ENCODE peak calls at places on chromosomes 5 and 9, in nine cellular contexts. One of them, this sample, is unnamed.

GRCh38 chr5:112210430-112211005 is 208.6 kb downstream of the EPB41L4A start:
- DNase-seq in aorta: peak
- DNase-seq in GM23248: peak
- DNase-seq in H9: peak
- DNase-seq in CD8-positive, alpha-beta T cell: no peak
- DNase-seq in mammary epithelial cell: no peak
- DNase-seq in CD8-positive, alpha-beta memory T cell: no peak
- DNase-seq in naive thymus-derived CD4-positive, alpha-beta T cell: no peak
- DNase-seq in endothelial cell of umbilical vein: peak
- DNase-seq in this sample: no peak

GRCh38 chr5:133664422-133664821 is 52.1 kb upstream of the FSTL4 start:
- DNase-seq in endothelial cell of umbilical vein: no peak
- DNase-seq in aorta: no peak
- DNase-seq in naive thymus-derived CD4-positive, alpha-beta T cell: no peak
- DNase-seq in CD8-positive, alpha-beta memory T cell: no peak
- DNase-seq in CD8-positive, alpha-beta T cell: no peak
- DNase-seq in GM23248: peak
- DNase-seq in mammary epithelial cell: peak
- DNase-seq in H9: no peak
- DNase-seq in this sample: no peak

GRCh38 chr5:55187370-55187769 is 14.4 kb upstream of the CDC20B start:
- DNase-seq in H9: no peak
- DNase-seq in naive thymus-derived CD4-positive, alpha-beta T cell: no peak
- DNase-seq in aorta: no peak
- DNase-seq in endothelial cell of umbilical vein: peak
- DNase-seq in CD8-positive, alpha-beta memory T cell: no peak
- DNase-seq in GM23248: peak
- DNase-seq in mammary epithelial cell: peak
- DNase-seq in CD8-positive, alpha-beta T cell: no peak
- DNase-seq in this sample: peak

GRCh38 chr9:9790216-9790872 is 822.5 kb downstream of the PTPRD start:
- DNase-seq in H9: no peak
- DNase-seq in mammary epithelial cell: peak
- DNase-seq in CD8-positive, alpha-beta memory T cell: no peak
- DNase-seq in endothelial cell of umbilical vein: peak
- DNase-seq in aorta: no peak
- DNase-seq in GM23248: peak
- DNase-seq in CD8-positive, alpha-beta T cell: no peak
- DNase-seq in naive thymus-derived CD4-positive, alpha-beta T cell: no peak
- DNase-seq in this sample: no peak

GRCh38 chr9:109181284-109181683 is 14.2 kb upstream of the FRRS1L start:
- DNase-seq in endothelial cell of umbilical vein: no peak
- DNase-seq in naive thymus-derived CD4-positive, alpha-beta T cell: peak
- DNase-seq in GM23248: no peak
- DNase-seq in CD8-positive, alpha-beta memory T cell: peak
- DNase-seq in mammary epithelial cell: no peak
- DNase-seq in aorta: no peak
- DNase-seq in H9: no peak
- DNase-seq in CD8-positive, alpha-beta T cell: no peak
- DNase-seq in this sample: no peak

GRCh38 chr5:2899311-2899710 is 147.8 kb upstream of the IRX2 start:
- DNase-seq in endothelial cell of umbilical vein: no peak
- DNase-seq in CD8-positive, alpha-beta T cell: no peak
- DNase-seq in naive thymus-derived CD4-positive, alpha-beta T cell: no peak
- DNase-seq in aorta: no peak
- DNase-seq in CD8-positive, alpha-beta memory T cell: no peak
- DNase-seq in H9: peak
- DNase-seq in GM23248: no peak
- DNase-seq in mammary epithelial cell: no peak
- DNase-seq in this sample: no peak

GRCh38 chr9:36488322-36488838 is 84.3 kb upstream of the MELK start:
- DNase-seq in aorta: no peak
- DNase-seq in endothelial cell of umbilical vein: no peak
- DNase-seq in CD8-positive, alpha-beta T cell: no peak
- DNase-seq in H9: no peak
- DNase-seq in CD8-positive, alpha-beta memory T cell: no peak
- DNase-seq in GM23248: no peak
- DNase-seq in mammary epithelial cell: no peak
- DNase-seq in naive thymus-derived CD4-positive, alpha-beta T cell: no peak
- DNase-seq in this sample: no peak

GRCh38 chr9:128412120-128412790 is 8.4 kb upstream of the CERCAM start:
- DNase-seq in CD8-positive, alpha-beta memory T cell: peak
- DNase-seq in aorta: no peak
- DNase-seq in CD8-positive, alpha-beta T cell: peak
- DNase-seq in mammary epithelial cell: no peak
- DNase-seq in naive thymus-derived CD4-positive, alpha-beta T cell: peak
- DNase-seq in H9: peak
- DNase-seq in endothelial cell of umbilical vein: peak
- DNase-seq in GM23248: peak
- DNase-seq in this sample: no peak

GRCh38 chr5:62489471-62489870 is 76.9 kb downstream of the IPO11 start:
- DNase-seq in endothelial cell of umbilical vein: no peak
- DNase-seq in GM23248: no peak
- DNase-seq in aorta: no peak
- DNase-seq in CD8-positive, alpha-beta T cell: no peak
- DNase-seq in CD8-positive, alpha-beta memory T cell: no peak
- DNase-seq in mammary epithelial cell: no peak
- DNase-seq in H9: no peak
- DNase-seq in naive thymus-derived CD4-positive, alpha-beta T cell: no peak
- DNase-seq in this sample: no peak

GRCh38 chr9:6413365-6414263 is 615 bp downstream of the UHRF2 start:
- DNase-seq in H9: peak
- DNase-seq in GM23248: peak
- DNase-seq in CD8-positive, alpha-beta memory T cell: peak
- DNase-seq in mammary epithelial cell: peak
- DNase-seq in CD8-positive, alpha-beta T cell: peak
- DNase-seq in aorta: no peak
- DNase-seq in naive thymus-derived CD4-positive, alpha-beta T cell: peak
- DNase-seq in endothelial cell of umbilical vein: no peak
- DNase-seq in this sample: no peak

GRCh38 chr5:76742586-76742985 is 26.7 kb downstream of the F2R start:
- DNase-seq in H9: no peak
- DNase-seq in mammary epithelial cell: peak
- DNase-seq in endothelial cell of umbilical vein: no peak
- DNase-seq in GM23248: peak
- DNase-seq in naive thymus-derived CD4-positive, alpha-beta T cell: no peak
- DNase-seq in aorta: no peak
- DNase-seq in CD8-positive, alpha-beta T cell: no peak
- DNase-seq in CD8-positive, alpha-beta memory T cell: no peak
- DNase-seq in this sample: no peak

GRCh38 chr5:76746677-76747076 is 30.8 kb downstream of the F2R start:
- DNase-seq in naive thymus-derived CD4-positive, alpha-beta T cell: no peak
- DNase-seq in CD8-positive, alpha-beta memory T cell: no peak
- DNase-seq in CD8-positive, alpha-beta T cell: no peak
- DNase-seq in mammary epithelial cell: no peak
- DNase-seq in GM23248: no peak
- DNase-seq in endothelial cell of umbilical vein: no peak
- DNase-seq in H9: no peak
- DNase-seq in aorta: no peak
- DNase-seq in this sample: no peak

GRCh38 chr5:76744632-76745031 is 28.7 kb downstream of the F2R start:
- DNase-seq in H9: no peak
- DNase-seq in CD8-positive, alpha-beta T cell: no peak
- DNase-seq in mammary epithelial cell: no peak
- DNase-seq in endothelial cell of umbilical vein: no peak
- DNase-seq in CD8-positive, alpha-beta memory T cell: no peak
- DNase-seq in naive thymus-derived CD4-positive, alpha-beta T cell: no peak
- DNase-seq in aorta: no peak
- DNase-seq in GM23248: no peak
- DNase-seq in this sample: no peak
- H3K27ac ChIP-seq in H9: no peak
- H3K27ac ChIP-seq in CD8-positive, alpha-beta T cell: no peak
- H3K27ac ChIP-seq in mammary epithelial cell: no peak
- H3K27ac ChIP-seq in endothelial cell of umbilical vein: no peak
- H3K27ac ChIP-seq in CD8-positive, alpha-beta memory T cell: no peak
- H3K27ac ChIP-seq in naive thymus-derived CD4-positive, alpha-beta T cell: no peak
- H3K27ac ChIP-seq in aorta: no peak
- H3K27ac ChIP-seq in GM23248: no peak
- H3K27ac ChIP-seq in this sample: no peak

GRCh38 chr5:128378636-128379035 is 159.4 kb downstream of the FBN2 start:
- DNase-seq in H9: no peak
- DNase-seq in GM23248: peak
- DNase-seq in CD8-positive, alpha-beta memory T cell: no peak
- DNase-seq in CD8-positive, alpha-beta T cell: no peak
- DNase-seq in aorta: no peak
- DNase-seq in naive thymus-derived CD4-positive, alpha-beta T cell: no peak
- DNase-seq in endothelial cell of umbilical vein: no peak
- DNase-seq in mammary epithelial cell: no peak
- DNase-seq in this sample: no peak
- H3K27ac ChIP-seq in H9: no peak
- H3K27ac ChIP-seq in GM23248: no peak
- H3K27ac ChIP-seq in CD8-positive, alpha-beta memory T cell: no peak
- H3K27ac ChIP-seq in CD8-positive, alpha-beta T cell: no peak
- H3K27ac ChIP-seq in aorta: no peak
- H3K27ac ChIP-seq in naive thymus-derived CD4-positive, alpha-beta T cell: no peak
- H3K27ac ChIP-seq in endothelial cell of umbilical vein: no peak
- H3K27ac ChIP-seq in mammary epithelial cell: no peak
- H3K27ac ChIP-seq in this sample: no peak

DNA sequence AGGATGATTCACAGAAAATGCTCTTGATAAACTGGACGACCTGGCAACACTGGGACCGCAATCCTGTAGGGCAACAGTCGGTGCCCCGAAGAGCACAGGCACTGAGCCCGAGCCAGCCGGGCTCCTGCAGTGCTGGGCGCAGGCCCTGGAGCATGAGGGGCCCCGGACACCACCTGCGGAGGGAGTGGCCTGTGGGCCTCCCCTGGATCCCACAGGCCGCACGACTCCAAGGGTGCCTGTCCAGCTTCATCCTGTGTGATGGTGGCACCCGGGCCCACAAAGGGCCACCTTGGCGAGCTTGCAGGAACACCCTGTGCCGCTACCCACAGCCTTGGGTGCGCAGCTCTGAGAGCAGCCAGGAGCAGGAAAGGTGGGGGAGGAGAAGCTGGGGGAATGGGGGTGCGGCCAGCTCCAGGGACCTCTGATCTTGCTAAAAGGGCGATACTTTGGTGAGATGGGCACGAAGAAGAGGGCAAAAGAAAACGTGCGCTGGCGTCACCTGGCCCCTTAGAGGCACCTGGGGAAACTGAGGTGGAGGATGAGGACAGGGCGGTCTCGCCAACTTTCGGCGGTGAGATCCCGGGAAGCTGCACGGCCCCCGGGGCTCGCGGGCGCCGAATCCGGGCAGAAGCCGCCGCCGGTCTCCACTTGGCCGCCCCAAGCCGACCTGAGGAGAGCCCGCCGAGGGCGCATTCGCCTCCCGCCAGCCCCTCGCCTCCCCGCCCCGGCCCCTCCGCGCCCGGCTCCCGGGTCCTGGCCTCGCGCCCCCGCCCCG is 715 bp downstream of the TBC1D9B start:
- DNase-seq in CD8-positive, alpha-beta T cell: peak
- DNase-seq in mammary epithelial cell: peak
- DNase-seq in naive thymus-derived CD4-positive, alpha-beta T cell: peak
- DNase-seq in GM23248: peak
- DNase-seq in H9: peak
- DNase-seq in endothelial cell of umbilical vein: peak
- DNase-seq in aorta: no peak
- DNase-seq in CD8-positive, alpha-beta memory T cell: peak
- DNase-seq in this sample: no peak
- H3K27ac ChIP-seq in CD8-positive, alpha-beta T cell: no peak
- H3K27ac ChIP-seq in mammary epithelial cell: peak
- H3K27ac ChIP-seq in naive thymus-derived CD4-positive, alpha-beta T cell: peak
- H3K27ac ChIP-seq in GM23248: peak
- H3K27ac ChIP-seq in H9: no peak
- H3K27ac ChIP-seq in endothelial cell of umbilical vein: no peak
- H3K27ac ChIP-seq in aorta: no peak
- H3K27ac ChIP-seq in CD8-positive, alpha-beta memory T cell: peak
- H3K27ac ChIP-seq in this sample: no peak

GRCh38 chr5:10703676-10704075 is 57.4 kb downstream of the DAP start:
- DNase-seq in GM23248: no peak
- DNase-seq in mammary epithelial cell: no peak
- DNase-seq in H9: no peak
- DNase-seq in CD8-positive, alpha-beta memory T cell: no peak
- DNase-seq in aorta: no peak
- DNase-seq in naive thymus-derived CD4-positive, alpha-beta T cell: no peak
- DNase-seq in endothelial cell of umbilical vein: no peak
- DNase-seq in CD8-positive, alpha-beta T cell: no peak
- DNase-seq in this sample: no peak
- H3K27ac ChIP-seq in GM23248: no peak
- H3K27ac ChIP-seq in mammary epithelial cell: no peak
- H3K27ac ChIP-seq in H9: no peak
- H3K27ac ChIP-seq in CD8-positive, alpha-beta memory T cell: no peak
- H3K27ac ChIP-seq in aorta: no peak
- H3K27ac ChIP-seq in naive thymus-derived CD4-positive, alpha-beta T cell: no peak
- H3K27ac ChIP-seq in endothelial cell of umbilical vein: peak
- H3K27ac ChIP-seq in CD8-positive, alpha-beta T cell: no peak
- H3K27ac ChIP-seq in this sample: no peak

This sample was measured in SK-N-MC.